ENCODE peak calls at places on chromosomes 1 and 21, in ten cellular contexts. N is HT1080; L is activated CD4-positive, alpha-beta T cell treated with anti-CD3 and anti-CD28 coated beads, Interleukin-2, amount 50 U/mL, for 24 hours; S is astrocyte of the cerebellum; B is neural crest cell; H is hippocampal formation; V is stimulated activated CD4-positive, alpha-beta T cell treated with anti-CD3 and anti-CD28 coated beads, Interleukin-2, amount 100 ng/mL, for 48 hours; Q is Calu3; F is NCI-H345; G is naive thymus-derived CD8-positive, alpha-beta T cell. J is an unnamed sample.

GRCh38 chr1:22107126-22107525 is 35.8 kb downstream of the WNT4 start:
- DNase-seq in L (no peak), S (no peak), F (no peak), N (peak), Q (no peak), H (no peak), G (no peak), B (no peak), V (no peak), J (no peak)

GRCh38 chr1:168974117-168974516 is 132.4 kb upstream of the ATP1B1 start:
- DNase-seq in G (no peak), S (no peak), L (no peak), H (no peak), B (no peak), N (no peak), V (no peak), Q (no peak), F (no peak), J (no peak)

GRCh38 chr1:52186449-52186848 is 44.6 kb downstream of the ZFYVE9 start:
- DNase-seq in L (no peak), V (no peak), N (no peak), H (no peak), S (no peak), Q (no peak), B (no peak), G (no peak), F (no peak), J (no peak)

GRCh38 chr1:210024996-210025395 is 87.0 kb downstream of the SYT14 start:
- DNase-seq in L (no peak), V (no peak), B (no peak), G (no peak), S (no peak), N (peak), Q (peak), F (no peak), H (no peak), J (no peak)

GRCh38 chr1:115649964-115650363 is 8.2 kb downstream of the VANGL1 start:
- DNase-seq in V (no peak), F (no peak), H (no peak), B (no peak), Q (no peak), L (no peak), N (no peak), S (no peak), G (no peak), J (no peak)

GRCh38 chr1:186404454-186405051 is 28.9 kb downstream of the ODR4 start:
- DNase-seq in B (no peak), S (peak), F (peak), G (no peak), N (peak), Q (peak), V (no peak), L (no peak), H (peak), J (peak)

GRCh38 chr1:31027693-31028526 is 37.6 kb downstream of the PUM1 start:
- DNase-seq in Q (no peak), S (no peak), V (no peak), L (no peak), H (peak), N (no peak), B (no peak), G (no peak), F (no peak), J (peak)

GRCh38 chr1:115642168-115643072 is 650 bp downstream of the VANGL1 start:
- DNase-seq in Q (peak), S (no peak), N (peak), B (peak), L (no peak), V (peak), F (peak), H (peak), G (no peak), J (peak)

GRCh38 chr1:231037585-231038517 is 2.2 kb downstream of the FAM89A start:
- DNase-seq in N (no peak), F (no peak), Q (no peak), B (no peak), L (no peak), S (peak), V (no peak), H (no peak), G (no peak), J (no peak)

GRCh38 chr1:160046494-160047115 is 14.8 kb upstream of the PIGM start:
- DNase-seq in G (peak), N (peak), V (no peak), F (peak), H (peak), S (no peak), Q (peak), L (peak), B (no peak), J (peak)

GRCh38 chr1:94924967-94925366 is 1.9 kb downstream of the CNN3 start:
- DNase-seq in V (no peak), H (no peak), N (peak), S (peak), L (no peak), F (no peak), Q (no peak), B (no peak), G (no peak), J (no peak)

GRCh38 chr1:117258791-117259190 is 48.1 kb upstream of the VTCN1 start:
- DNase-seq in H (no peak), G (no peak), S (no peak), L (no peak), F (no peak), B (no peak), N (no peak), V (no peak), Q (no peak), J (no peak)

GRCh38 chr1:40973912-40974311 is 5.6 kb upstream of the CTPS1 start:
- DNase-seq in Q (no peak), H (no peak), B (no peak), S (no peak), N (no peak), V (no peak), L (no peak), F (no peak), G (no peak), J (no peak)

GRCh38 chr1:236091933-236092318 is 27.0 kb upstream of the NID1 start:
- DNase-seq in L (no peak), B (no peak), S (no peak), H (no peak), F (no peak), Q (no peak), N (no peak), V (no peak), G (no peak), J (no peak)

GRCh38 chr1:244280221-244280620 is 171.5 kb downstream of the ADSS2 start:
- DNase-seq in V (no peak), S (no peak), H (no peak), F (no peak), Q (no peak), N (no peak), L (no peak), G (no peak), B (no peak), J (no peak)

GRCh38 chr1:231606712-231607111 is 19.9 kb upstream of the DISC1 start:
- DNase-seq in S (no peak), Q (peak), L (no peak), G (no peak), B (no peak), H (no peak), F (no peak), V (no peak), N (peak), J (no peak)

GRCh38 chr1:6026095-6026809 is 19.4 kb upstream of the KCNAB2 start:
- DNase-seq in S (no peak), V (peak), B (no peak), G (peak), L (peak), F (peak), H (no peak), N (peak), Q (peak), J (peak)

GRCh38 chr1:210332719-210333398 is 4.2 kb downstream of the HHAT start:
- DNase-seq in F (no peak), Q (no peak), S (no peak), B (no peak), V (peak), N (peak), L (peak), H (no peak), G (peak), J (peak)

GRCh38 chr1:53484705-53485477 is 25.7 kb downstream of the DMRTB1 start:
- DNase-seq in G (no peak), B (no peak), N (no peak), Q (no peak), F (no peak), V (no peak), H (no peak), L (no peak), S (no peak), J (no peak)

GRCh38 chr1:200302192-200302892 is 107.5 kb downstream of the ZNF281 start:
- DNase-seq in Q (peak), V (peak), B (no peak), S (no peak), H (peak), L (peak), F (peak), N (peak), G (peak), J (peak)

GRCh38 chr1:151159373-151159772 is 2.9 kb downstream of the TNFAIP8L2 start:
- DNase-seq in S (no peak), Q (no peak), H (no peak), G (no peak), F (no peak), V (no peak), B (no peak), L (no peak), N (no peak), J (no peak)

GRCh38 chr1:186531561-186532165 is 70.7 kb upstream of the PDC start:
- DNase-seq in F (no peak), N (peak), Q (no peak), V (no peak), H (no peak), B (no peak), G (no peak), L (no peak), S (no peak), J (no peak)

GRCh38 chr1:33660244-33660643 is 187.8 kb downstream of the ZSCAN20 start:
- DNase-seq in S (no peak), B (no peak), L (no peak), V (no peak), N (peak), Q (no peak), H (no peak), G (no peak), F (no peak), J (no peak)

GRCh38 chr1:204729516-204729915 is 44.0 kb upstream of the LRRN2 start:
- DNase-seq in V (no peak), G (no peak), H (no peak), S (no peak), B (no peak), F (no peak), L (no peak), N (no peak), Q (no peak), J (no peak)

GRCh38 chr1:175863291-175864050 is 120.1 kb upstream of the TNR start:
- DNase-seq in H (peak), B (no peak), Q (no peak), N (no peak), F (no peak), L (no peak), G (no peak), S (no peak), V (no peak), J (no peak)

GRCh38 chr1:197986817-197987216 is 69.6 kb downstream of the LHX9 start:
- DNase-seq in S (no peak), B (no peak), N (no peak), F (no peak), L (no peak), V (no peak), G (no peak), H (no peak), Q (no peak), J (no peak)

GRCh38 chr1:68346192-68346808 is 103.5 kb downstream of the RPE65 start:
- DNase-seq in Q (no peak), N (peak), L (no peak), G (no peak), F (peak), V (no peak), H (peak), S (peak), B (no peak), J (peak)

GRCh38 chr1:24586970-24587820 is 31.3 kb downstream of the NCMAP start:
- DNase-seq in N (peak), Q (peak), H (peak), L (peak), V (peak), F (peak), B (peak), G (peak), S (peak), J (peak)

GRCh38 chr1:155569988-155570592 is 7.5 kb upstream of the ASH1L start:
- DNase-seq in L (no peak), V (no peak), S (no peak), B (no peak), Q (no peak), F (no peak), G (no peak), H (no peak), N (no peak), J (no peak)

GRCh38 chr1:241542199-241542907 is 10.2 kb downstream of the KMO start:
- DNase-seq in Q (no peak), G (no peak), N (no peak), V (no peak), L (no peak), H (no peak), B (no peak), F (no peak), S (no peak), J (no peak)

GRCh38 chr1:79646885-79647284 is 640.4 kb upstream of the ADGRL4 start:
- DNase-seq in L (no peak), Q (no peak), N (no peak), H (no peak), V (no peak), G (no peak), S (no peak), B (no peak), F (no peak), J (no peak)

GRCh38 chr1:45954401-45954847 is 151.0 kb downstream of the MAST2 start:
- DNase-seq in L (no peak), H (no peak), S (peak), Q (peak), B (no peak), F (no peak), G (no peak), N (peak), V (no peak), J (no peak)

GRCh38 chr1:115266729-115267421 is 71.2 kb downstream of the NGF start:
- DNase-seq in Q (no peak), F (no peak), V (no peak), H (no peak), G (no peak), B (no peak), L (no peak), S (no peak), N (no peak), J (no peak)

GRCh38 chr1:38784452-38785284 is 74.9 kb downstream of the RRAGC start:
- DNase-seq in B (no peak), H (no peak), V (no peak), S (no peak), G (no peak), N (peak), Q (no peak), F (no peak), L (no peak), J (no peak)

GRCh38 chr21:45830720-45831366 is 150.7 kb upstream of the COL6A1 start:
- DNase-seq in B (no peak), N (no peak), H (no peak), S (no peak), L (no peak), Q (no peak), G (no peak), F (no peak), V (no peak), J (no peak)

GRCh38 chr1:243507672-243508302 is 251.9 kb downstream of the SDCCAG8 start:
- DNase-seq in S (no peak), Q (no peak), V (no peak), H (peak), F (no peak), B (no peak), G (no peak), L (no peak), N (no peak), J (no peak)

GRCh38 chr1:26405281-26405915 is 5.2 kb upstream of the LIN28A start:
- DNase-seq in B (no peak), G (no peak), H (no peak), F (no peak), Q (no peak), L (no peak), S (no peak), V (no peak), N (no peak), J (no peak)